ENCODE peak calls at places on chromosome 7, in ten cellular contexts. G is GOT3; A is EL; W is activated CD4-positive, alpha-beta T cell treated with anti-CD3 and anti-CD28 coated beads, Interleukin-2, amount 50 U/mL, for 4 hours; E is stimulated activated CD4-positive, alpha-beta T cell treated with anti-CD3 and anti-CD28 coated beads, Interleukin-4, amount 100 ng/mL, for 1 hour; X is stimulated activated CD8-positive, alpha-beta memory T cell treated with anti-CD3 and anti-CD28 coated beads, Interleukin-15, amount 100 ng/mL, for 24 hours; K is AG08396; N is cardiac fibroblast; R is glomerular endothelial cell; D is psoas muscle. I is an unnamed sample.

GRCh38 chr7:108452707-108453106 is 3.5 kb downstream of the NRCAM start:
- DNase-seq in D (no peak), G (no peak), A (peak), N (peak), K (peak), E (no peak), R (no peak), X (no peak), W (no peak), I (no peak)

GRCh38 chr7:141076377-141076776 is 2.5 kb downstream of the TMEM178B start:
- DNase-seq in A (no peak), E (no peak), N (no peak), K (no peak), W (no peak), X (no peak), R (no peak), G (no peak), D (no peak), I (no peak)

GRCh38 chr7:156237614-156238013 is 403.0 kb upstream of the RNF32 start:
- DNase-seq in G (no peak), D (no peak), A (no peak), W (no peak), R (no peak), N (no peak), X (no peak), K (no peak), E (no peak), I (no peak)

GRCh38 chr7:42407311-42407710 is 170.3 kb upstream of the GLI3 start:
- DNase-seq in D (no peak), W (no peak), X (no peak), R (no peak), E (no peak), G (no peak), N (no peak), K (no peak), A (no peak), I (no peak)

GRCh38 chr7:94216944-94217461 is 177.7 kb upstream of the COL1A2 start:
- DNase-seq in W (no peak), K (no peak), X (no peak), D (no peak), N (peak), A (no peak), G (no peak), R (no peak), E (no peak), I (no peak)

GRCh38 chr7:2980406-2981102 is 63.1 kb downstream of the CARD11 start:
- DNase-seq in D (no peak), N (no peak), E (peak), W (no peak), A (no peak), K (no peak), G (no peak), X (no peak), R (no peak), I (no peak)

GRCh38 chr7:127635659-127636285 is 16.2 kb upstream of the SND1 start:
- DNase-seq in R (no peak), G (no peak), X (no peak), K (no peak), E (no peak), W (no peak), D (no peak), A (no peak), N (no peak), I (no peak)

GRCh38 chr7:33933611-33934281 is 28.4 kb downstream of the BMPER start:
- DNase-seq in X (no peak), K (peak), A (peak), N (peak), E (no peak), G (no peak), D (no peak), W (no peak), R (no peak), I (peak)

GRCh38 chr7:84924341-84924740 is 262.5 kb downstream of the SEMA3D start:
- DNase-seq in N (no peak), W (no peak), K (no peak), D (no peak), R (no peak), X (no peak), A (no peak), E (no peak), G (no peak), I (no peak)

GRCh38 chr7:100965723-100966541 is 3.4 kb upstream of the MUC12 start:
- DNase-seq in A (peak), R (no peak), G (no peak), E (peak), X (peak), W (peak), K (peak), N (peak), D (peak), I (no peak)

GRCh38 chr7:1100386-1100785 is 12.5 kb downstream of the GPER1 start:
- DNase-seq in W (no peak), D (no peak), R (no peak), X (no peak), G (no peak), K (no peak), A (no peak), E (no peak), N (no peak), I (no peak)

GRCh38 chr7:114086491-114086905 is 167.7 kb upstream of the PPP1R3A start:
- DNase-seq in A (no peak), W (no peak), E (no peak), D (peak), R (no peak), K (peak), G (no peak), X (no peak), N (no peak), I (no peak)

GRCh38 chr7:53491041-53491440 is 455.6 kb downstream of the POM121L12 start:
- DNase-seq in D (no peak), K (no peak), G (no peak), N (no peak), R (no peak), A (no peak), E (no peak), W (no peak), X (no peak), I (no peak)

GRCh38 chr7:30969604-30969970 is 5.8 kb downstream of the GHRHR start:
- DNase-seq in R (no peak), N (no peak), W (no peak), G (no peak), D (no peak), A (no peak), K (no peak), E (no peak), X (no peak), I (no peak)

GRCh38 chr7:138843632-138844580 is 45.9 kb upstream of the ATP6V0A4 start:
- DNase-seq in E (no peak), G (no peak), A (no peak), N (no peak), D (no peak), K (no peak), W (no peak), X (no peak), R (no peak), I (no peak)

GRCh38 chr7:16688249-16688648 is 42.3 kb downstream of the BZW2 start:
- DNase-seq in D (no peak), E (no peak), K (no peak), N (peak), R (no peak), A (no peak), W (no peak), G (no peak), X (no peak), I (peak)

GRCh38 chr7:78970440-78970916 is 483.0 kb downstream of the MAGI2 start:
- DNase-seq in K (no peak), R (no peak), A (peak), X (no peak), E (no peak), G (no peak), W (no peak), D (no peak), N (peak), I (no peak)